ENCODE peak calls at places on chromosomes 5 and 9, in seven cellular contexts. D, B, E, S, V, I and R are unnamed samples.

GRCh38 chr5:39191216-39191615 is 28.1 kb downstream of the FYB1 start:
- DNase-seq in D (no peak), B (no peak), E (no peak), S (peak; percentile 35), V (peak; percentile 17), I (no peak), R (no peak)

GRCh38 chr5:160760008-160760407 is 92.0 kb downstream of the ATP10B start:
- DNase-seq in D (no peak), B (no peak), E (no peak), S (no peak), V (no peak), I (no peak), R (no peak)

GRCh38 chr5:106523842-106524241 is 1146.9 kb downstream of the EFNA5 start:
- DNase-seq in D (no peak), B (no peak), E (no peak), S (no peak), V (no peak), I (no peak), R (no peak)

GRCh38 chr5:172906436-172906835 is 52.8 kb upstream of the RPL26L1 start:
- DNase-seq in D (no peak), B (no peak), E (no peak), S (no peak), V (no peak), I (no peak), R (no peak)

GRCh38 chr5:433836-434235 is 9.1 kb upstream of the EXOC3 start:
- DNase-seq in D (no peak), B (no peak), E (no peak), S (no peak), V (no peak), I (no peak), R (peak; percentile 6)

GRCh38 chr5:8561854-8562253 is 692.9 kb downstream of the MTRR start:
- DNase-seq in D (no peak), B (no peak), E (no peak), S (no peak), V (no peak), I (no peak), R (no peak)

GRCh38 chr5:139669681-139670368 is 21.7 kb downstream of the CXXC5 start:
- DNase-seq in D (no peak), B (no peak), E (no peak), S (peak; percentile 65), V (no peak), I (peak; percentile 50), R (peak; percentile 64)

GRCh38 chr5:90940227-90940995 is 381.8 kb downstream of the ADGRV1 start:
- DNase-seq in D (no peak), B (peak; percentile 4), E (peak; percentile 23), S (peak; percentile 67), V (no peak), I (peak; percentile 43), R (no peak)

GRCh38 chr5:6556089-6556801 is 76.6 kb downstream of the NSUN2 start:
- DNase-seq in D (no peak), B (no peak), E (no peak), S (no peak), V (no peak), I (no peak), R (no peak)

GRCh38 chr5:152864993-152865392 is 459.9 kb upstream of the NMUR2 start:
- DNase-seq in D (no peak), B (no peak), E (no peak), S (no peak), V (no peak), I (no peak), R (no peak)

GRCh38 chr5:4661326-4661725 is 478.8 kb upstream of the ADAMTS16 start:
- DNase-seq in D (no peak), B (no peak), E (peak; percentile 28), S (no peak), V (no peak), I (no peak), R (no peak)

GRCh38 chr9:116543731-116544400 is 143.2 kb upstream of the TRIM32 start:
- DNase-seq in D (no peak), B (no peak), E (no peak), S (no peak), V (no peak), I (no peak), R (no peak)

GRCh38 chr5:160500776-160501175 is 79.1 kb downstream of the PTTG1 start:
- DNase-seq in D (no peak), B (no peak), E (no peak), S (no peak), V (no peak), I (no peak), R (no peak)

GRCh38 chr5:173329370-173330150 is 1.3 kb upstream of the STC2 start:
- DNase-seq in D (no peak), B (peak; percentile 25), E (peak; percentile 28), S (no peak), V (no peak), I (peak; percentile 82), R (no peak)

GRCh38 chr5:170195876-170196275 is 36.9 kb upstream of the C5orf58 start:
- DNase-seq in D (no peak), B (no peak), E (no peak), S (no peak), V (no peak), I (no peak), R (no peak)